ENCODE peak calls at places on chromosomes 2 and 18, in seven cellular contexts. F is heart left ventricle, X is AG10803, C is Caki2, U is skeletal muscle cell, Q is T follicular helper cell, V is NCI-H1105. H is an unnamed sample.

GRCh38 chr18:74731097-74731496 is 133.4 kb downstream of the ZNF407 start:
- DNase-seq in F (no peak), X (peak), C (no peak), U (peak), Q (no peak), V (no peak), H (no peak)

GRCh38 chr2:173855686-173856085 is 109.5 kb downstream of the SP3 start:
- DNase-seq in F (no peak), X (no peak), C (no peak), U (no peak), Q (no peak), V (no peak), H (no peak)

GRCh38 chr18:23302852-23303527 is 150.1 kb upstream of the RIOK3 start:
- DNase-seq in F (no peak), X (peak), C (no peak), U (peak), Q (no peak), V (no peak), H (no peak)

GRCh38 chr2:188811522-188811921 is 162.7 kb upstream of the COL3A1 start:
- DNase-seq in F (no peak), X (peak), C (no peak), U (peak), Q (no peak), V (no peak), H (no peak)

GRCh38 chr2:113077921-113078320 is 10.2 kb downstream of the IL1F10 start:
- DNase-seq in F (no peak), X (no peak), C (peak), U (no peak), Q (no peak), V (no peak), H (peak)

GRCh38 chr18:58013241-58014211 is 30.5 kb upstream of the NEDD4L start:
- DNase-seq in F (no peak), X (no peak), C (peak), U (no peak), Q (no peak), V (no peak), H (no peak)

GRCh38 chr2:178527592-178527991 is 47.3 kb downstream of the PLEKHA3 start:
- DNase-seq in F (no peak), X (no peak), C (no peak), U (no peak), Q (no peak), V (no peak), H (no peak)

GRCh38 chr2:204046145-204046544 is 109.6 kb downstream of the ICOS start:
- DNase-seq in F (no peak), X (no peak), C (no peak), U (no peak), Q (no peak), V (no peak), H (no peak)

GRCh38 chr18:79587298-79588125 is 92.1 kb upstream of the CTDP1 start:
- DNase-seq in F (peak), X (no peak), C (no peak), U (no peak), Q (no peak), V (no peak), H (no peak)